ENCODE peak calls at places on chromosomes 2 and 18, in six cellular contexts. H is mesendoderm; X is CD4-positive, alpha-beta memory T cell; B is psoas muscle; M is cardiac muscle cell; T is aorta. G is an unnamed sample.

GRCh38 chr2:121790276-121790956 is 35.0 kb downstream of the TSN start:
- DNase-seq in H (peak), X (no peak), B (no peak), M (no peak), T (no peak), G (peak)

GRCh38 chr18:58887613-58887963 is 22.9 kb downstream of the ZNF532 start:
- DNase-seq in H (no peak), X (no peak), B (peak), M (no peak), T (peak), G (no peak)

GRCh38 chr2:136787970-136788369 is 22.6 kb downstream of the THSD7B start:
- DNase-seq in H (no peak), X (no peak), B (no peak), M (no peak), T (no peak), G (no peak)

GRCh38 chr2:143684731-143685364 is 555.6 kb downstream of the ARHGAP15 start:
- DNase-seq in H (no peak), X (no peak), B (no peak), M (no peak), T (no peak), G (no peak)

GRCh38 chr2:127063701-127064590 is 43.0 kb downstream of the BIN1 start:
- DNase-seq in H (no peak), X (no peak), B (no peak), M (no peak), T (no peak), G (no peak)

GRCh38 chr2:189037518-189037917 is 63.3 kb downstream of the COL3A1 start:
- DNase-seq in H (no peak), X (no peak), B (no peak), M (no peak), T (no peak), G (no peak)

GRCh38 chr2:207252416-207252815 is 86.7 kb upstream of the KLF7 start:
- DNase-seq in H (no peak), X (no peak), B (no peak), M (no peak), T (no peak), G (no peak)

GRCh38 chr2:216652566-216652965 is 19.3 kb downstream of the IGFBP2 start:
- DNase-seq in H (peak), X (no peak), B (no peak), M (no peak), T (no peak), G (no peak)

GRCh38 chr2:127174176-127174575 is 45.9 kb downstream of the CYP27C1 start:
- DNase-seq in H (no peak), X (no peak), B (peak), M (no peak), T (no peak), G (no peak)

GRCh38 chr2:55418072-55418471 is 1.6 kb downstream of the CCDC88A start:
- DNase-seq in H (no peak), X (no peak), B (no peak), M (no peak), T (no peak), G (no peak)

GRCh38 chr18:7950380-7951143 is 383.4 kb downstream of the PTPRM start:
- DNase-seq in H (peak), X (no peak), B (no peak), M (no peak), T (no peak), G (peak)

GRCh38 chr18:9094307-9095226 is 7.9 kb upstream of the NDUFV2 start:
- DNase-seq in H (no peak), X (no peak), B (no peak), M (no peak), T (no peak), G (no peak)

GRCh38 chr2:152339762-152340286 is 4.8 kb downstream of the FMNL2 start:
- DNase-seq in H (no peak), X (no peak), B (no peak), M (no peak), T (no peak), G (no peak)

GRCh38 chr18:78618726-78619125 is 360.9 kb upstream of the SALL3 start:
- DNase-seq in H (no peak), X (no peak), B (no peak), M (no peak), T (no peak), G (no peak)

GRCh38 chr2:16135196-16135912 is 195.0 kb downstream of the MYCN start:
- DNase-seq in H (no peak), X (no peak), B (no peak), M (no peak), T (no peak), G (peak)

GRCh38 chr2:161416633-161417427 is 733 bp downstream of the TBR1 start:
- DNase-seq in H (peak), X (no peak), B (no peak), M (no peak), T (no peak), G (no peak)

GRCh38 chr18:3447035-3447894 is 2.7 kb upstream of the TGIF1 start:
- DNase-seq in H (peak), X (no peak), B (peak), M (no peak), T (peak), G (no peak)

GRCh38 chr18:33440011-33440383 is 524 bp downstream of the CCDC178 start:
- DNase-seq in H (peak), X (no peak), B (no peak), M (peak), T (peak), G (no peak)

GRCh38 chr2:145026456-145027072 is 506.6 kb upstream of the ZEB2 start:
- DNase-seq in H (no peak), X (no peak), B (no peak), M (no peak), T (no peak), G (no peak)

GRCh38 chr2:145028055-145028630 is 508.2 kb upstream of the ZEB2 start:
- DNase-seq in H (no peak), X (no peak), B (no peak), M (no peak), T (no peak), G (no peak)

GRCh38 chr2:145025382-145025781 is 505.5 kb upstream of the ZEB2 start:
- DNase-seq in H (no peak), X (no peak), B (no peak), M (no peak), T (no peak), G (no peak)

GRCh38 chr2:145029885-145030284 is 510.0 kb upstream of the ZEB2 start:
- DNase-seq in H (no peak), X (no peak), B (no peak), M (peak), T (no peak), G (no peak)

DNA sequence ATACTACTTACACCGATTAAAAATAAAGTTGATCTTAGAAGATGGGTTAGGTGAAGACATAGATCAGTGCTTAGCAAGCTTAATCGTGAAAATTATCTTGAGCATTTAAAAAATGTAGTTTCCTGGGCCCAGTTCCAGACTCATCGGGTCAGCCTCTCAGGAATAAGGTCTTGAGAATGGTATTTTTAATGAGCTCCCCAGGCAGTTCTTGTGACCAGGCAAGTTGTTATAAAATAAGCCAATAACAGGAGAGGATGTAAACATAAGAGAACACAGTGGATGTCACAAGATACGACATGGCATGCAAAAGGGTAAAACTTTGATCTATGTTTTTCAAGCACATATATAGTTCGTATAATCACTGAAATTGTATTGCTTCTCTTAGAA is 507.1 kb upstream of the ZEB2 start:
- DNase-seq in H (no peak), X (no peak), B (no peak), M (no peak), T (no peak), G (no peak)
- H3K27ac ChIP-seq in H (no peak), X (no peak), B (no peak), M (no peak), T (no peak), G (no peak)

DNA sequence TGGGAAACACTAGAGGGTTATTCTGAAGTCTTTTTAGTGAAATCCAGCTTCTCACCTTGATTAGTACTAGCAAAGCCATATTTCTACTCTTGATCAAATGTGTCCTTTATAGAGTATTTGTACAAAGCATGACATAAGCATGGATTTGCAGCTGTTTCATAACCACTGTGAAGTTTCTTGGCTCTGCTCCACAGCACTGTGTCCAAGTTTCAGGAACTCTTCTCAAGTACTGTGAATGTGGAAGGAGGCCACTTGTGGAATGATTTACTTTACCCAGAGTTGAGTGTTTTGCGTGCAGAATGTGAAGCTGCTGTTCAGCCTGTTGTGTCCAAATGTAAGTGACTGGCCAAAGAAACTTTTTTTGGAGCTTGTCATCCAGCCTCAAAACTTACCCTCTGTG is 16.2 kb upstream of the MAPRE2 start:
- DNase-seq in H (no peak), X (no peak), B (peak), M (no peak), T (peak), G (no peak)
- H3K27ac ChIP-seq in H (no peak), X (no peak), B (peak), M (no peak), T (no peak), G (no peak)

GRCh38 chr18:28175930-28176673 is 828 bp downstream of the CDH2 start:
- DNase-seq in H (peak), X (no peak), B (no peak), M (peak), T (no peak), G (no peak)
- H3K27ac ChIP-seq in H (peak), X (no peak), B (no peak), M (peak), T (no peak), G (no peak)

GRCh38 chr2:234950730-234951385 is 959 bp upstream of the SH3BP4 start:
- DNase-seq in H (peak), X (no peak), B (no peak), M (no peak), T (no peak), G (no peak)

GRCh38 chr2:234947556-234947955 is 4.3 kb upstream of the SH3BP4 start:
- DNase-seq in H (no peak), X (no peak), B (no peak), M (no peak), T (no peak), G (no peak)

GRCh38 chr2:234950435-234950729 is 1.4 kb upstream of the SH3BP4 start:
- DNase-seq in H (no peak), X (no peak), B (no peak), M (no peak), T (no peak), G (no peak)

GRCh38 chr2:234951386-234952269 is at the start of gene SH3BP4:
- DNase-seq in H (peak), X (no peak), B (peak), M (peak), T (peak), G (no peak)

DNA sequence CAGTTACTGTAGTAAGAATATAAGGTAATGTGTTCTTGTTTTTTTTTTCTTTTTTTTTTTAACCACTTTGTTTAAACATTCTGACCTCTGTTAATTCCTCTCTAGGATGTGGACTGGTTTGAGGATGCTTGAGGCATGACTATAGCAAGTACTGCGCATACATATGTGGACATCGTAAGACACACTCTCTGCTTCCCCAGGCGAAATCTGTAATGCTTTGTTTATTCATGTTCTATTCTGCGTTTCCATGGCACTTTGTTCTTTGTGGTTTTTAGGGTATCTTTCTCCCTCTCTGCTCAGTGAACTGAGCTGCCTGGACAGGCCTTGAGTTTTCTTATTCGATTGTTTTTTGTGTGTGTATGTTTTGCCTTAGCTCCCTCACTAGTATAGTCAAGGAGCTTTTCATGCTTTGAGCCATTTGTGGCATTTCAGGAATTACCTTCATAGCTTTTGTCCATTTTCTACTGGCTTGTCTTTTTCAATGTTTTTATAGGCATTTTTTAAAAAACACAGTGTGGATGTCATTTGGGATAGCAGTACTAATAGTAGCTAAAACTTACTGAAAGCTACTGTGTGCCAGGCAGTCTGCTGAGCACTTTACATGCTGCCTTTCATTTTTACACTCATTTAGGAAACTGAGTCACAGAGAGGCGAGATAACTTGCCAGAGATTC is 1.9 kb upstream of the SH3BP4 start:
- DNase-seq in H (no peak), X (no peak), B (no peak), M (no peak), T (no peak), G (peak)
- H3K27ac ChIP-seq in H (no peak), X (no peak), B (no peak), M (no peak), T (no peak), G (peak)

GRCh38 chr2:83587309-83587708 is 871.8 kb downstream of the SUCLG1 start:
- DNase-seq in H (peak), X (no peak), B (no peak), M (no peak), T (no peak), G (no peak)

GRCh38 chr2:83582589-83582988 is 876.5 kb downstream of the SUCLG1 start:
- DNase-seq in H (no peak), X (no peak), B (no peak), M (no peak), T (no peak), G (no peak)

GRCh38 chr2:83585250-83585649 is 873.8 kb downstream of the SUCLG1 start:
- DNase-seq in H (no peak), X (no peak), B (no peak), M (no peak), T (no peak), G (no peak)

GRCh38 chr2:83584674-83585073 is 874.4 kb downstream of the SUCLG1 start:
- DNase-seq in H (peak), X (no peak), B (no peak), M (no peak), T (no peak), G (no peak)
- H3K27ac ChIP-seq in H (no peak), X (no peak), B (no peak), M (no peak), T (no peak), G (no peak)

DNA sequence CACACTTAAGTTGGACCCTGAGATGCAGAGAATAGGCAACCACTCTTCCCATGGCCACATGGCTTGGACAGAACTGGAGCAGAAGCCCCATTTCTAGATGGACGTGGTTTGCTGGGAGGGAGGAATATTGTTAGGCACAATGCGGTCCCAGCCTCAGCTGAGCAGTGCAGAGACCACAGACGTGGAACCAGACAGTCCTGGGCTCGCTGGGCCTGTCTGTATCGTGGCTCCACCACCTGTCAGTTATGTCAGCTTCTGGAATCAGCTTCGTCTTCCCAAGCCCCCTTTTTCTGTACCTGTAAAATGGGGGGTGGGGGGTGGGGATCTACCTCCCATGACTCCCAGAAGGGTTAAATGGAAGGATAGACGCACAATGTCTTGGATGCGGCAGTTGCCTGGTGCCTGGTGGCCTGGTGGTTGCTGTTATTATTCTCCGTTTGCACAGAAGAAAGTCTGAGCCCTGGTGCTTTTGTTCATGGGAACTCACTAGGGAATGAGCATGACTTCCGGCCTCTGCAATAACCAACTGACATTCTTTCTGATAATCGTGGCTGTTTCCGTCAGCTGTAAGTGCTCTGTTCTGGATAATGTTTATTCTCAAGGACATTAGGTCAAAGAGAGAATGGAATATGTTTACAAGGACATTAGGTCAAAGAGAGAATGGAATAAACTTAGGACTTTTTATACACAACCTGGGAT is 31.4 kb downstream of the COLEC11 start:
- DNase-seq in H (no peak), X (no peak), B (no peak), M (peak), T (no peak), G (no peak)
- H3K27ac ChIP-seq in H (no peak), X (no peak), B (no peak), M (peak), T (no peak), G (no peak)

G was measured in epithelial cell of prostate.